ENCODE peak calls at places on chromosome 22, in nine cellular contexts. W, Y, Q, J, A, M, S, B and V are unnamed samples.

GRCh38 chr22:50323900-50324299 is 2.9 kb downstream of the DENND6B start:
- DNase-seq in W (no peak), B (no peak), S (no peak), Q (no peak), A (no peak), M (no peak), Y (no peak), J (no peak), V (no peak)

GRCh38 chr22:17172172-17172833 is 13.2 kb upstream of the HDHD5 start:
- DNase-seq in M (no peak), B (peak), W (no peak), Y (no peak), J (no peak), S (peak), A (no peak), Q (peak), V (no peak)

GRCh38 chr22:49103314-49104052 is 724.2 kb downstream of the BRD1 start:
- DNase-seq in A (no peak), M (no peak), Y (no peak), J (no peak), B (no peak), W (no peak), S (no peak), Q (no peak), V (no peak)

GRCh38 chr22:50085211-50085999 is at the start of gene MLC1:
- DNase-seq in B (no peak), M (no peak), S (no peak), Y (no peak), Q (peak), W (no peak), J (no peak), A (no peak), V (no peak)

GRCh38 chr22:24089951-24090350 is 78.8 kb downstream of the CABIN1 start:
- DNase-seq in A (no peak), W (no peak), J (no peak), B (no peak), M (no peak), Q (no peak), Y (no peak), S (no peak), V (no peak)

GRCh38 chr22:42626951-42627625 is 12.4 kb upstream of the POLDIP3 start:
- DNase-seq in Q (no peak), W (no peak), J (no peak), M (no peak), A (no peak), B (no peak), Y (no peak), S (no peak), V (no peak)

GRCh38 chr22:50445071-50445879 is 29.6 kb downstream of the SBF1 start:
- DNase-seq in Y (no peak), Q (no peak), B (peak), M (no peak), W (no peak), J (no peak), A (no peak), S (no peak), V (no peak)

GRCh38 chr22:38490915-38491314 is 15.2 kb downstream of the DDX17 start:
- DNase-seq in A (peak), Q (no peak), B (peak), W (no peak), M (no peak), Y (peak), J (no peak), S (no peak), V (peak)

GRCh38 chr22:50059185-50059880 is 1.2 kb upstream of the TTLL8 start:
- DNase-seq in J (no peak), Y (peak), A (peak), Q (no peak), S (peak), M (peak), B (no peak), W (no peak), V (no peak)

GRCh38 chr22:26689553-26690301 is 32.3 kb downstream of the MIAT start:
- DNase-seq in Y (no peak), A (no peak), B (no peak), J (no peak), W (no peak), Q (no peak), S (no peak), M (no peak), V (no peak)

GRCh38 chr22:47168900-47169800 is 406.7 kb downstream of the TBC1D22A start:
- DNase-seq in J (no peak), A (peak), M (no peak), Y (peak), S (peak), W (no peak), Q (no peak), B (no peak), V (no peak)

GRCh38 chr22:44068422-44069191 is 44.5 kb downstream of the PARVB start:
- DNase-seq in A (no peak), S (no peak), W (no peak), M (no peak), Q (no peak), Y (no peak), B (peak), J (no peak), V (no peak)

GRCh38 chr22:49705631-49706352 is 121.9 kb downstream of the BRD1 start:
- DNase-seq in B (no peak), S (no peak), Q (no peak), J (no peak), M (no peak), A (no peak), W (no peak), Y (no peak), V (no peak)

GRCh38 chr22:44396021-44396726 is 83.4 kb upstream of the SHISAL1 start:
- DNase-seq in Q (no peak), S (peak), A (no peak), W (peak), Y (peak), B (no peak), J (no peak), M (no peak), V (no peak)

GRCh38 chr22:39214383-39215069 is 30.3 kb downstream of the PDGFB start:
- DNase-seq in J (peak), B (no peak), A (peak), M (no peak), Q (peak), W (no peak), S (peak), Y (no peak), V (no peak)

GRCh38 chr22:38831166-38831945 is 12.5 kb downstream of the NPTXR start:
- DNase-seq in A (peak), W (no peak), M (no peak), J (no peak), Y (no peak), B (no peak), Q (peak), S (no peak), V (no peak)

GRCh38 chr22:23910496-23911190 is 16.5 kb downstream of the MIF start:
- DNase-seq in A (no peak), S (no peak), W (no peak), B (no peak), Q (no peak), Y (no peak), M (no peak), J (no peak), V (no peak)

GRCh38 chr22:49676230-49676629 is 151.4 kb downstream of the BRD1 start:
- DNase-seq in Q (no peak), M (no peak), Y (no peak), J (no peak), W (no peak), A (no peak), S (no peak), B (no peak), V (no peak)

GRCh38 chr22:23062616-23063538 is 7.4 kb upstream of the GNAZ start:
- DNase-seq in J (no peak), Q (no peak), A (no peak), S (peak), B (no peak), Y (peak), M (no peak), W (peak), V (no peak)

GRCh38 chr22:49627217-49628181 is 200.2 kb downstream of the BRD1 start:
- DNase-seq in J (no peak), Q (no peak), B (no peak), M (no peak), W (no peak), S (no peak), Y (no peak), A (no peak), V (no peak)

GRCh38 chr22:44247923-44248892 is 64.5 kb downstream of the SHISAL1 start:
- DNase-seq in M (no peak), Y (no peak), S (no peak), J (no peak), B (no peak), A (no peak), W (peak), Q (no peak), V (no peak)

GRCh38 chr22:30279389-30279788 is 9.9 kb downstream of the CASTOR1 start:
- DNase-seq in Y (no peak), J (no peak), S (no peak), M (no peak), A (no peak), Q (no peak), W (no peak), B (no peak), V (no peak)

GRCh38 chr22:17893900-17894299 is 119.6 kb upstream of the BID start:
- DNase-seq in Y (no peak), M (no peak), S (no peak), W (no peak), Q (no peak), A (no peak), B (no peak), J (no peak), V (no peak)

GRCh38 chr22:39292561-39293074 is 26.8 kb downstream of the RPL3 start:
- DNase-seq in W (peak), Y (peak), Q (peak), M (peak), S (peak), J (peak), A (peak), B (peak), V (peak)

GRCh38 chr22:38760477-38761201 is 4.8 kb upstream of the SUN2 start:
- DNase-seq in W (no peak), B (no peak), M (no peak), J (no peak), S (no peak), A (no peak), Y (peak), Q (no peak), V (no peak)

GRCh38 chr22:17366329-17366728 is 2.9 kb upstream of the CECR2 start:
- DNase-seq in S (no peak), A (no peak), Q (no peak), Y (no peak), J (no peak), W (no peak), B (no peak), M (no peak), V (no peak)

GRCh38 chr22:25208328-25208727 is 8.7 kb downstream of the CRYBB3 start:
- DNase-seq in Q (no peak), B (no peak), W (no peak), Y (no peak), A (no peak), M (no peak), J (no peak), S (no peak), V (no peak)

GRCh38 chr22:40487663-40488249 is 117.4 kb downstream of the SGSM3 start:
- DNase-seq in B (no peak), Y (no peak), S (no peak), J (no peak), Q (peak), A (peak), M (no peak), W (no peak), V (no peak)

GRCh38 chr22:39179401-39179827 is 26.9 kb upstream of the CBX7 start:
- DNase-seq in A (no peak), M (no peak), Q (no peak), W (peak), Y (no peak), B (no peak), S (peak), J (no peak), V (no peak)

GRCh38 chr22:49937758-49938564 is 19.5 kb downstream of the CRELD2 start:
- DNase-seq in J (no peak), W (no peak), Q (no peak), A (no peak), M (no peak), S (no peak), Y (no peak), B (no peak), V (no peak)

GRCh38 chr22:26589367-26589844 is 526 bp downstream of the TPST2 start:
- DNase-seq in A (peak), Y (no peak), J (no peak), B (peak), M (no peak), W (no peak), Q (peak), S (no peak), V (no peak)

GRCh38 chr22:40620464-40621046 is 16.0 kb downstream of the MRTFA start:
- DNase-seq in Q (peak), M (no peak), Y (no peak), J (peak), S (no peak), A (peak), W (no peak), B (no peak), V (no peak)

GRCh38 chr22:44519895-44520294 is 21.9 kb upstream of the RTL6 start:
- DNase-seq in M (no peak), Y (no peak), Q (no peak), J (no peak), B (no peak), A (no peak), W (peak), S (no peak), V (no peak)

GRCh38 chr22:17114173-17114957 is 6.8 kb downstream of the TMEM121B start:
- DNase-seq in W (no peak), S (no peak), A (no peak), M (no peak), B (no peak), Q (no peak), Y (no peak), J (no peak), V (no peak)

GRCh38 chr22:49505337-49506009 is 322.2 kb downstream of the BRD1 start:
- DNase-seq in J (no peak), M (no peak), W (no peak), S (no peak), Y (no peak), B (no peak), Q (no peak), A (no peak), V (no peak)

GRCh38 chr22:20463324-20464095 is 25.9 kb upstream of the SCARF2 start:
- DNase-seq in A (no peak), W (no peak), Q (no peak), B (no peak), J (no peak), S (no peak), M (no peak), Y (no peak), V (no peak)

GRCh38 chr22:44225091-44225689 is 44.5 kb downstream of the PARVG start:
- DNase-seq in W (peak), B (peak), Y (no peak), Q (no peak), J (no peak), M (no peak), S (no peak), A (no peak), V (no peak)

DNA sequence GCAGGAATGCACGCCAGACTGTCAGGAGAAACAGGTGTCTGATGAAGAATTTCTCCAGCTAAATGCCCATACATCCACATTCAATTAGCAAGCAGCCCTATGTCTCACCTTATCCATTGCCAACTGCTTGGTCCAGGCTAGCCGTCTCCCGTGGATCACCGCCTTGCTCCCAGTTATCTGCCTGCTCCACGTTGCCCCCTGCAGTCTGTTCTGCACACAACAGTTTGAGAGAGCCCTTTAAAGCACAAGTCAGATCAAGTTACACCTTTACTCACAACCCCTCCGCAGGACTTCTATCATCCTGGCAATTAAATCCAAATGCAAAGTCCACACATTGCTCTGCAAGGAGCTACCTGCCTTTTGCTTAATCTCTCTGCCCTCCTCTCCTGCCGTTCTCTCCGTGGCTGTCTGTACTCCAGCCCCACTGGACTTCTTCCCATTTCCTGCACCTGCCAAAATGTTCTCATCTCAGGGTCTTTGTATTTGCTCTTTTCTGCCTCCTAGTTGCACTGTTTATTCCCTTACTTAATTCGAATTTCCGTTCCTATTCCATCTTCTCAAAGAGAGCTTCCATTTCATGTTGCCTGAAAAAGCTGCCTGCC is 185.3 kb upstream of the LARGE1 start:
- DNase-seq in Y (peak), M (peak), S (peak), W (peak), A (peak), B (peak), Q (no peak), J (no peak), V (no peak)
- TF ChIP-seq CTCF in Y (peak), M (peak), S (peak), W (peak), A (no peak), B (peak), Q (no peak), J (no peak), V (peak)

GRCh38 chr22:45833613-45834012 is 143.3 kb downstream of the WNT7B start:
- DNase-seq in Y (no peak), J (no peak), B (no peak), S (no peak), M (no peak), Q (no peak), A (no peak), W (no peak), V (no peak)

GRCh38 chr22:45830531-45831245 is 146.3 kb downstream of the WNT7B start:
- DNase-seq in S (no peak), Y (no peak), Q (peak), W (no peak), B (no peak), A (peak), M (no peak), J (no peak), V (peak)

GRCh38 chr22:45832959-45833580 is 143.9 kb downstream of the WNT7B start:
- DNase-seq in M (no peak), J (no peak), Y (no peak), Q (peak), B (no peak), S (no peak), A (no peak), W (no peak), V (no peak)

GRCh38 chr22:45831394-45831793 is 145.6 kb downstream of the WNT7B start:
- DNase-seq in Q (no peak), A (peak), M (no peak), W (no peak), B (no peak), J (peak), S (no peak), Y (no peak), V (no peak)

DNA sequence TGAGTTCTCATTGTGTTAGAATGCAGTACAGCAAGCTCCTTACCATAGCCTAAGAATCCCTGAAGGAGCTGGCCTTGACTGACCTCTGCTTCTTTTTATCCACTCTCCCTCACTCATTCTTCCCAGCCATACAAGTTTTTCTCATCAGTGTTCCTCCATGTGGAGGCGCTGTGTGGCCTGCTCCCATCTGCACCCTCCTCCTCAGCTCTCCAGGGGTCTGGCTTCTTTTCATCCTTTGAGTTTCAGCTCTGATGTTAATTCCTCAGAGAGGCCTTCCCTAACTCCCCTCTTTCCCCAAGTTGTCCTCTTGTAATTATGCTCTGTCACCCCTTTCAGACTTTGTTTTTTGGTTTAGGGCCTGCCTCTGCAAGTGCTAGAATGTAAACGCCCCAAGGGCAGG is 144.8 kb downstream of the WNT7B start:
- DNase-seq in Y (no peak), M (no peak), B (no peak), A (no peak), W (no peak), S (peak), J (no peak), Q (peak), V (no peak)
- TF ChIP-seq CTCF in Y (peak), M (peak), B (no peak), A (no peak), W (no peak), S (peak), J (peak), Q (no peak), V (no peak)

DNA sequence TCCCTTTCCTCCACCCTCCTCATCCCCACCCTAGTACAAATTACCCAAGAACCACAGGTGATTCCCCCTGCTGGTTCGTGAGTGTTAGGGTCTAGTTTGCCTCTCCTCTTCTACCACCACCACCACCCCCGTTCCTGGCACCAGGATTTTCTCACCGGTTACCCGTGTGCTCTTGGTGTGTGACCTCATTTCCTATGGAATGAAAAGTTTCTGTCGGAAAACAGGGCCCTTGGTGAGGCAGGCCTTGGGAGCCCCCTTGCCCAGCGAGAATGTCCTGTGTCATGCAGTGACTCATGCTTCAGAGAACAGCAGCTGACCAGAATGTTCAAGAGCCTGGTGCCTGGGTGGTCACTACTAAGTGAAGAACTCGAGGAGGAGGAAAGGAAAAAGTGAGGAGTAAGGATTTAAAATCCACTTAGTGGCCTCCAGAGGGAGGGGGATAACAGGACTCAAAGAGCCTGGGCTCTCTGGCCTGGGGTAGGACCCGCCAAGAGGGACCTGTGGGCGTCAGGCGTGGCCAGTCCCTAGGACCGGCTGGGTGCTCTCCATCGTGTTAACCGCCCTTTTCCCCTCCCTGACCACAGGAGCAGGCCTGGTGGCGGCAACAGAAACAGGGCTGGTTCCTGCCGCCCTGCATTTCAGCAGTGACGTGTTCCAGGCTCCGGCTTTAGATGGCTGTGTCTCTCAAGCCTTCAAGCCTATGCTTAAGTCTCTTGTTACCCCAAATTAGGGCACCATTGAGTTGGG is 30.2 kb downstream of the C22orf31 start:
- DNase-seq in Q (peak), B (peak), J (peak), Y (peak), M (no peak), W (peak), S (peak), A (peak), V (peak)
- TF ChIP-seq CTCF in Q (no peak), B (no peak), J (peak), Y (peak), M (peak), W (no peak), S (peak), A (no peak), V (no peak)

DNA sequence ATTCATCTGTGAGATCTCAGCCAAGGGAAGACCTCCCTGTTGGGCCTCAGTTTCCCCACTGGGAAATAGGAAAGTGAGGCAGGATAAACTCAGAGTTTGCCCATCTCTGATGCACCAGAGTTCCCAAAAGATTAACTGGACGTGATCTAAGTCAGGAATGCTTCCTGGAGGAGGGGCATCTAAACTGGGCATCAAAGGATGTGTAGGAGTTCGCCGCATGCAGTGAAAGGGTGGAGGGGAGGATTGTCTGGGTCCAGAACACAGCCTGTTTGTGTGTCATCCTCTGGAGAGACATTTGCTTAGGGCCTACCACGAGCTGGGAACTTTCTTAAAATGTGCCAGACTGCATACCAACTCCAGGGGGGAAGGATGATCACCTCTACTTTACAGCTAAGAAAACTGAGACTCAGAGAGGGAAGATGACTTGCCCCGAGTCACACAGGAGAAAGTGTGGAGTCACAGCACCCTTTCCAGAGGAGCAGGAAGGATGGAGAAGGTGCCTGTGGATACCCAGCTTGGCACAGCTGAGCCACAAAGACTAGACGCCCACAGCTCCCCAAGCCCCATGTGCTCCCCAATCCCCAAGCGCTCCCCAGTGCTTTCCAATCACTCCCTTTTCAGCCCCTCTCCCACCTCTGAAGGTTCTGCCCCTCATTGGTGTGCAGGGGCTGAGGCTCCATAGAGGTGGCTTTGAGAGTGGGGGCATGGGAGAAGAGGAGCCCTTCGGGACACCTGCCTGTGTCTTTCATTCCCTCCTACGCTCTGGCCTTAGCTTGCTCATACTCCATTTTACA is 50.1 kb downstream of the MN1 start:
- DNase-seq in Y (no peak), B (no peak), J (no peak), M (no peak), S (no peak), Q (no peak), W (no peak), A (no peak), V (no peak)
- TF ChIP-seq CTCF in Y (no peak), B (no peak), J (no peak), M (no peak), S (no peak), Q (no peak), W (no peak), A (no peak), V (no peak)